ENCODE peak calls at places on chromosomes 1 and 21, in eight cellular contexts. Y is tibial artery, Q is IMR-90, J is ovary, D is AG04450, K is uterus, X is neural progenitor cell, L is transverse colon. U is an unnamed sample.

GRCh38 chr1:9689011-9689706 is 37.6 kb downstream of the PIK3CD start:
- DNase-seq in Y (peak), Q (peak), J (peak), D (no peak), K (peak), X (peak), L (peak), U (peak)

GRCh38 chr1:7695181-7696117 is 75.6 kb upstream of the VAMP3 start:
- DNase-seq in Y (no peak), Q (no peak), J (no peak), D (no peak), K (no peak), X (no peak), L (no peak), U (no peak)

GRCh38 chr1:70025052-70025451 is 180.3 kb downstream of the LRRC40 start:
- DNase-seq in Y (no peak), Q (no peak), J (no peak), D (no peak), K (no peak), X (no peak), L (no peak), U (no peak)

GRCh38 chr1:99544328-99544727 is 101.6 kb upstream of the PALMD start:
- DNase-seq in Y (no peak), Q (peak), J (no peak), D (peak), K (no peak), X (no peak), L (no peak), U (peak)

GRCh38 chr1:47104816-47105215 is 32.4 kb upstream of the CYP4A22 start:
- DNase-seq in Y (no peak), Q (no peak), J (no peak), D (no peak), K (no peak), X (no peak), L (no peak), U (peak)

GRCh38 chr1:219726480-219727272 is 113.8 kb upstream of the ZC3H11B start:
- DNase-seq in Y (no peak), Q (no peak), J (no peak), D (no peak), K (no peak), X (no peak), L (no peak), U (no peak)

GRCh38 chr1:50420689-50421365 is 2.4 kb downstream of the DMRTA2 start:
- DNase-seq in Y (no peak), Q (no peak), J (no peak), D (no peak), K (no peak), X (peak), L (no peak), U (no peak)

GRCh38 chr1:246364415-246364941 is 142.6 kb downstream of the SMYD3 start:
- DNase-seq in Y (no peak), Q (no peak), J (no peak), D (no peak), K (no peak), X (no peak), L (no peak), U (no peak)

GRCh38 chr1:154548028-154548427 is 10.4 kb downstream of the UBE2Q1 start:
- DNase-seq in Y (no peak), Q (no peak), J (no peak), D (no peak), K (no peak), X (no peak), L (no peak), U (no peak)

GRCh38 chr21:38112219-38112789 is 144.5 kb upstream of the KCNJ15 start:
- DNase-seq in Y (no peak), Q (no peak), J (no peak), D (no peak), K (no peak), X (no peak), L (no peak), U (no peak)

GRCh38 chr1:32798679-32799416 is 18.3 kb downstream of the YARS1 start:
- DNase-seq in Y (no peak), Q (no peak), J (no peak), D (no peak), K (no peak), X (no peak), L (no peak), U (no peak)

GRCh38 chr1:207323425-207323976 is 2.0 kb downstream of the CD55 start:
- DNase-seq in Y (no peak), Q (no peak), J (no peak), D (no peak), K (no peak), X (no peak), L (no peak), U (no peak)

GRCh38 chr21:46097826-46098286 is at the start of gene COL6A2:
- DNase-seq in Y (peak), Q (peak), J (peak), D (no peak), K (peak), X (peak), L (peak), U (no peak)

GRCh38 chr21:43864806-43865470 is at the start of gene AGPAT3:
- DNase-seq in Y (no peak), Q (no peak), J (no peak), D (no peak), K (no peak), X (peak), L (no peak), U (no peak)

GRCh38 chr1:88649932-88650331 is 34.1 kb upstream of the PKN2 start:
- DNase-seq in Y (no peak), Q (no peak), J (no peak), D (no peak), K (no peak), X (no peak), L (no peak), U (no peak)

GRCh38 chr1:241840164-241840563 is 7.8 kb upstream of the EXO1 start:
- DNase-seq in Y (no peak), Q (no peak), J (no peak), D (no peak), K (no peak), X (no peak), L (no peak), U (no peak)

GRCh38 chr1:180930687-180931086 is 18.0 kb downstream of the KIAA1614 start:
- DNase-seq in Y (no peak), Q (no peak), J (no peak), D (no peak), K (no peak), X (no peak), L (no peak), U (peak)

GRCh38 chr1:164576311-164577271 is 17.6 kb downstream of the PBX1 start:
- DNase-seq in Y (peak), Q (peak), J (peak), D (peak), K (peak), X (peak), L (no peak), U (no peak)

GRCh38 chr21:14713109-14713508 is 167.0 kb upstream of the SAMSN1 start:
- DNase-seq in Y (no peak), Q (no peak), J (no peak), D (no peak), K (no peak), X (no peak), L (no peak), U (no peak)

GRCh38 chr1:21706151-21706835 is 37.1 kb upstream of the RAP1GAP start:
- DNase-seq in Y (no peak), Q (peak), J (no peak), D (no peak), K (no peak), X (peak), L (no peak), U (peak)

GRCh38 chr1:183913556-183913955 is 108.6 kb downstream of the RGL1 start:
- DNase-seq in Y (no peak), Q (peak), J (no peak), D (no peak), K (no peak), X (no peak), L (no peak), U (no peak)

GRCh38 chr1:230220478-230220877 is 153.4 kb downstream of the GALNT2 start:
- DNase-seq in Y (no peak), Q (no peak), J (no peak), D (no peak), K (no peak), X (no peak), L (no peak), U (no peak)

GRCh38 chr1:162502928-162503327 is 5.3 kb downstream of the UHMK1 start:
- DNase-seq in Y (no peak), Q (peak), J (no peak), D (peak), K (no peak), X (no peak), L (no peak), U (no peak)

GRCh38 chr1:29521846-29522580 is 285.7 kb downstream of the PTPRU start:
- DNase-seq in Y (peak), Q (no peak), J (peak), D (no peak), K (no peak), X (no peak), L (no peak), U (no peak)

GRCh38 chr1:229059671-229060079 is 211.2 kb upstream of the RAB4A start:
- DNase-seq in Y (peak), Q (peak), J (peak), D (no peak), K (peak), X (no peak), L (no peak), U (no peak)

GRCh38 chr1:35637401-35637809 is 3.9 kb downstream of the PSMB2 start:
- DNase-seq in Y (no peak), Q (peak), J (no peak), D (no peak), K (no peak), X (no peak), L (no peak), U (peak)

GRCh38 chr1:28927442-28928305 is 13.3 kb downstream of the EPB41 start:
- DNase-seq in Y (no peak), Q (peak), J (no peak), D (no peak), K (no peak), X (peak), L (no peak), U (peak)

GRCh38 chr1:193270996-193271395 is 84.6 kb upstream of the B3GALT2 start:
- DNase-seq in Y (no peak), Q (peak), J (no peak), D (peak), K (no peak), X (no peak), L (no peak), U (no peak)

GRCh38 chr1:237864338-237865244 is 26.1 kb downstream of the ZP4 start:
- DNase-seq in Y (peak), Q (no peak), J (peak), D (no peak), K (peak), X (peak), L (peak), U (peak)
- H3K4me3 ChIP-seq in Y (peak), Q (peak), J (no peak), D (no peak), K (no peak), X (no peak), L (no peak), U (peak)

DNA sequence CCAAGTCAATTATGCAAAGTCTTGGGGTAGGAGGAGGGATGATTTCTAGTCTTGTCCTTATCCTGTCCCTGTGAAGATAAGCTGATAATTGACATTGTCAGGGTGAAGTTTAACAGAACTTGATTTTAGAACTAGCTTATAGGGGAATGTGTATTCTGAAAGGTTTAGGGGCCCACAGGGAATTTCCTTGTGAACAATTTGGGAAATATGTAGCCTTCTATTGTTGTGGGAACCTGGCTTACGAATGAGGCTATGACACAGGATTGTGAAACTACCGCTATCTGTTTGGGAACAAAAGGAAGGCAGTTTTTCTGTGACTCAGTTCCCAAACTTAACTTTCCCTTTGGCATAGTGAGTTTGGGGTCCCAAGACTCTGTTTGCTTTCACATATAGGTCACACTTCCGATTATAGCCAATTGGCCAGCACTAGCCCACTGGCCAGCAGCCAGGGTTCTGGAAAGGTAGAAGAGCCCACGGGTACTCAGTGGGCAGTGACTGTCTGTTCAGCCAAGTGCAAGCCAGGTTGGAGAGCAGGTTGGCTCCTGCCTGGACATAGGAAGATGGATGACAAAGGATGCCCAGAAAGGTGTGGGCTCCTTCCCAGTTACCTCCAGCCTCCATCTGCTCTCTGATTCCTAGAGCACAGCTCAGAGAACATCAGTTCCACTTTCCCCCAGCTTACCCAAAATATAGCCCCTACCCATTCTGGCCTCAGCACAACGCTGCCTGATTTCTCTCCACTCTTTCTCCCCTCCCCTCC is 35.5 kb downstream of the H3-3A start:
- DNase-seq in Y (no peak), Q (peak), J (no peak), D (no peak), K (no peak), X (no peak), L (no peak), U (no peak)
- H3K4me3 ChIP-seq in Y (no peak), Q (no peak), J (no peak), D (no peak), K (no peak), X (no peak), L (no peak), U (no peak)

GRCh38 chr21:33071878-33072306 is 2.0 kb downstream of the OLIG1 start:
- DNase-seq in Y (no peak), Q (peak), J (no peak), D (no peak), K (no peak), X (peak), L (no peak), U (no peak)
- H3K4me3 ChIP-seq in Y (peak), Q (peak), J (peak), D (peak), K (peak), X (peak), L (no peak), U (peak)

GRCh38 chr1:53016705-53017104 is 45.3 kb upstream of the PODN start:
- DNase-seq in Y (no peak), Q (peak), J (no peak), D (no peak), K (no peak), X (no peak), L (no peak), U (no peak)
- H3K4me3 ChIP-seq in Y (no peak), Q (no peak), J (no peak), D (peak), K (no peak), X (no peak), L (no peak), U (no peak)

U was measured in SJCRH30.